ENCODE peak calls at places on chromosomes 16 and 17, in five cellular contexts. O, Z, U, A and N are unnamed samples. For H3K36me3 and H3K27me3, the result is how much of the 10 kb centered on the place peaks cover.

GRCh38 chr16:268141-269053 is 7.3 kb downstream of the RGS11 start:
- DNase-seq in O (no peak), Z (no peak), U (no peak), A (no peak), N (no peak)

GRCh38 chr17:37848690-37849616 is 75.3 kb upstream of the TBC1D3K start:
- DNase-seq in O (no peak), Z (no peak), U (no peak), A (no peak), N (peak)

GRCh38 chr16:16108759-16109158 is 114.5 kb downstream of the ABCC6 start:
- DNase-seq in O (no peak), Z (no peak), U (no peak), A (no peak), N (no peak)

GRCh38 chr17:27649929-27650328 is 18.9 kb downstream of the LGALS9 start:
- DNase-seq in O (no peak), Z (no peak), U (no peak), A (no peak), N (no peak)

GRCh38 chr17:41185001-41185400 is 290 bp upstream of the KRTAP4-1 start:
- DNase-seq in O (no peak), Z (no peak), U (no peak), A (no peak), N (no peak)

GRCh38 chr16:20911361-20911760 is 10.8 kb downstream of the LYRM1 start:
- DNase-seq in O (no peak), Z (no peak), U (no peak), A (no peak), N (peak)

GRCh38 chr17:7838291-7839075 is 4.5 kb downstream of the KDM6B start:
- DNase-seq in O (peak), Z (no peak), U (no peak), A (no peak), N (peak)

GRCh38 chr17:12402963-12403622 is 262.6 kb upstream of the MYOCD start:
- DNase-seq in O (no peak), Z (no peak), U (no peak), A (no peak), N (peak)

GRCh38 chr17:8289103-8289397 is 580 bp downstream of the RANGRF start:
- DNase-seq in O (no peak), Z (no peak), U (peak), A (no peak), N (peak)

GRCh38 chr16:50263060-50263909 is 3.1 kb upstream of the ADCY7 start:
- DNase-seq in O (no peak), Z (no peak), U (no peak), A (no peak), N (no peak)

GRCh38 chr17:35299108-35299507 is 56.2 kb downstream of the SLFN5 start:
- DNase-seq in O (peak), Z (no peak), U (peak), A (no peak), N (no peak)

GRCh38 chr16:50313596-50314483 is 47.5 kb downstream of the ADCY7 start:
- DNase-seq in O (peak), Z (no peak), U (peak), A (no peak), N (no peak)

GRCh38 chr17:1673041-1673790 is 11.5 kb downstream of the PRPF8 start:
- DNase-seq in O (no peak), Z (no peak), U (no peak), A (no peak), N (no peak)

GRCh38 chr16:3855142-3855541 is 25.4 kb downstream of the CREBBP start:
- DNase-seq in O (no peak), Z (no peak), U (no peak), A (no peak), N (no peak)

GRCh38 chr17:7249830-7250229 is 1.7 kb downstream of the CTDNEP1 start:
- DNase-seq in O (no peak), Z (no peak), U (no peak), A (no peak), N (no peak)

GRCh38 chr16:49521706-49522325 is 148.2 kb downstream of the C16orf78 start:
- DNase-seq in O (no peak), Z (no peak), U (no peak), A (no peak), N (no peak)

GRCh38 chr17:14482715-14483114 is 181.8 kb downstream of the HS3ST3B1 start:
- DNase-seq in O (no peak), Z (no peak), U (no peak), A (no peak), N (no peak)

GRCh38 chr16:47731252-47731651 is 270.1 kb downstream of the PHKB start:
- DNase-seq in O (no peak), Z (no peak), U (no peak), A (no peak), N (peak)

GRCh38 chr17:77510133-77510796 is 369.5 kb downstream of the SEC14L1 start:
- DNase-seq in O (no peak), Z (no peak), U (peak), A (no peak), N (no peak)

GRCh38 chr17:57021226-57021940 is 43.5 kb downstream of the SCPEP1 start:
- DNase-seq in O (peak), Z (no peak), U (peak), A (peak), N (peak)

GRCh38 chr17:77429985-77430752 is 289.4 kb downstream of the SEC14L1 start:
- DNase-seq in O (peak), Z (no peak), U (peak), A (peak), N (peak)

GRCh38 chr17:77375917-77376651 is 235.3 kb downstream of the SEC14L1 start:
- DNase-seq in O (no peak), Z (no peak), U (no peak), A (no peak), N (peak)

GRCh38 chr17:61904094-61904710 is 23.6 kb downstream of the INTS2 start:
- DNase-seq in O (no peak), Z (no peak), U (no peak), A (no peak), N (no peak)

GRCh38 chr17:17564896-17565295 is 26.6 kb downstream of the PEMT start:
- DNase-seq in O (no peak), Z (no peak), U (no peak), A (no peak), N (no peak)

GRCh38 chr16:58264961-58265479 is 29.8 kb downstream of the PRSS54 start:
- DNase-seq in O (no peak), Z (no peak), U (no peak), A (no peak), N (peak)

DNA sequence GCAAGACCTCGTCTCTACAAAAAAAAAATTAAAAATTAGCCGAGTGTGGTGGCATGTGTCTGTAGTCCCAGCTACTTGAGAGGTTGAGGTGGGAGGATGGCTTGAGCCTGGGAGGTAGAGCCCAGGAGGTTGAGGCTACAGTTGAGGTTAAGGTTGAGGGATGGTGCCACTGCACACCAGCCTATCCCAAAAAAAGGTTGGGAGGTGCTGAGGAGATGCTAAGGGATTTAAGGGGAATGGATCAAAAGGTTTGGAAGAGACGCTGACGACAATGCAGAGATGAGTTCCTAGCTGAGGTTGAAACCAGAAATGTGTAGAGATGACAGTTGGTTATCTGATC is 4.7 kb upstream of the NSMCE1 start:
- DNase-seq in O (no peak), Z (no peak), U (no peak), A (no peak), N (no peak)
- H3K4me3 ChIP-seq in O (no peak), Z (no peak), U (no peak), A (no peak), N (no peak)

GRCh38 chr16:1773703-1774455 is 945 bp upstream of the MRPS34 start:
- DNase-seq in O (peak), Z (no peak), U (no peak), A (no peak), N (peak)
- H3K36me3 ChIP-seq in O (under half), Z (under half), U (under half), A (under half), N (half or more)

GRCh38 chr17:48603959-48604769 is 622 bp downstream of the HOXB6 start:
- DNase-seq in O (no peak), Z (no peak), U (no peak), A (no peak), N (peak)
- H3K27me3 ChIP-seq in O (under half), Z (under half), U (half or more), A (under half), N (under half)

DNA sequence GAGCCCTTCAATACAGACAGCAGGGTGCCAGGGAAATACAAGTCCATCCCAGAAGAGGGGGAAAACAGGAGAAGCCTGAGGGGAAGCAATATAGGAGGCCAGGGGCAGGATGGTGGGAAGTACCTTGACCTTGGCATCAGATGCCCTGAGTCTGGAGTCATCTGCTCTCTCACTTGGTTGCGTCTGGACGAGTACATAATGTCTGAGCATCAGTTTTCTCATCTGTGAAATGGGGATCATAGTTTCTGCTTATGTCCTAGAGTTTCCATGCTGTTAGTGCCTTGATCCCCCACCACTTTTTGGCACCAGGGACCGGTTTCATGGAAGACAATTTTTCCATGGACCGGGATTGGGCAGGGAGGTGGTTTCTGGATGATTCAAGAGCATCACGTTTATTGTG is 2.3 kb downstream of the STAT5A start:
- DNase-seq in O (no peak), Z (no peak), U (no peak), A (no peak), N (no peak)
- H3K4me3 ChIP-seq in O (no peak), Z (no peak), U (no peak), A (no peak), N (no peak)

GRCh38 chr17:50187741-50188520 is 13.5 kb downstream of the COL1A1 start:
- DNase-seq in O (no peak), Z (no peak), U (no peak), A (no peak), N (no peak)
- H3K36me3 ChIP-seq in O (under half), Z (under half), U (half or more), A (half or more), N (half or more)

DNA sequence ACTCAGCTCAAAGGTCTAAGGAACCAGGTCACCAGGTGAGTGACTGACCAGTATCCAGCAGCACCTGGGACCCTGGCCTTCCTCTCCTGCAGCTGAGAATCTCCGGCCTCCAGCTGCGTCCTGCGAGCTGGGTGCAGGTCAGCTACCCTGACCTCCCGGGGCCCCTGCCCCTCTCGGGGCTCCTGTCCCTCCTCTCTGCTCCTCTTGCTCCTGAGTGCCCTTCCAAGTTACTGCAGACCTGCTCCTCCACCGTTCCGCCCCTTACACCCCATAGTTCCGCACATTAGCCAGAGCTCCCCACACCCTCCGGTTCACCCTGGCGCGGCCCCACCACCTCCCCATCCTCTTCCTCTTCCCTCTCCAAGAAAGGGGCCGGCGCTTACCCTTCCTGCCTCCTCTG is 10.6 kb downstream of the FOXJ1 start:
- DNase-seq in O (no peak), Z (no peak), U (no peak), A (no peak), N (no peak)
- H3K27me3 ChIP-seq in O (under half), Z (under half), U (under half), A (under half), N (under half)

GRCh38 chr17:74713199-74713755 is 554 bp upstream of the CD300LF start:
- DNase-seq in O (no peak), Z (no peak), U (no peak), A (no peak), N (no peak)
- H3K4me3 ChIP-seq in O (no peak), Z (no peak), U (no peak), A (no peak), N (no peak)

DNA sequence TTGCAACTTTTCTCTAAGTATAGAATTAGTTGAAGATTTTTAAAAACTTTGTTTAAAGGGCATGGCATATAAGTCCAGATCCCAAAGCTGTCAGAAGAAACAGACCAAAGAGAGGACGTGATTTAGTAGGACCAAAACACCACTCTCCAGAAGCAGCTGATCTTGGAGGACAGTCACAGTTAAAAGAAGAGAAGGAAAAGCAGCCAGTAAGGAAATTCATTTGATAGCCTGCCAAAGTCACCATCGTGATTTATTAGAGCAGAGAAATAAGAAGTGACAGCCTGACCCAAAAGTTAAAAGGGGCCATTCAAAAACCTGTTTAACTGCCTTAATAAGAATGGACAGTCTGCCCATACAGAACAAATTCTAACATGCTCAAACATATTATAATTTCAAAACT is 37.1 kb downstream of the SNN start:
- DNase-seq in O (no peak), Z (no peak), U (no peak), A (no peak), N (no peak)
- H3K36me3 ChIP-seq in O (under half), Z (under half), U (under half), A (under half), N (half or more)